ENCODE peak calls at places on chromosome 22, in four cellular contexts. A is ACHN; L is stimulated activated CD8-positive, alpha-beta memory T cell treated with anti-CD3 and anti-CD28 coated beads, Interleukin-2, amount 100 ng/mL, for 48 hours; T is RPMI7951. R is an unnamed sample.

GRCh38 chr22:31230871-31231621 is 18.9 kb downstream of the LIMK2 start:
- DNase-seq in L (no peak), T (peak), A (peak), R (peak)

GRCh38 chr22:28600546-28601143 is 79.0 kb downstream of the TTC28 start:
- DNase-seq in T (peak), A (peak), L (no peak), R (no peak)

GRCh38 chr22:45413013-45413367 is 409 bp downstream of the SMC1B start:
- DNase-seq in L (no peak), T (no peak), A (no peak), R (no peak)

GRCh38 chr22:46590334-46590733 is 29.9 kb upstream of the GRAMD4 start:
- DNase-seq in L (no peak), A (no peak), T (no peak), R (no peak)

GRCh38 chr22:17260291-17260690 is 41.1 kb upstream of the ADA2 start:
- DNase-seq in T (no peak), L (no peak), A (no peak), R (no peak)

GRCh38 chr22:45009881-45010531 is at the start of gene PHF21B:
- DNase-seq in T (peak), L (peak), A (peak), R (peak)

GRCh38 chr22:46851941-46852340 is 89.5 kb downstream of the TBC1D22A start:
- DNase-seq in L (no peak), T (no peak), A (no peak), R (no peak)

GRCh38 chr22:26428515-26429457 is at the start of gene ASPHD2:
- DNase-seq in A (peak), L (peak), T (peak), R (peak)

GRCh38 chr22:47151490-47151889 is 389.0 kb downstream of the TBC1D22A start:
- DNase-seq in A (peak), T (peak), L (no peak), R (no peak)

R was measured in activated CD4-positive, alpha-beta memory T cell treated with anti-CD3 and anti-CD28 coated beads for 36 hours.